ENCODE peak calls at places on chromosomes 11 and 22, in five cellular contexts. V is stomach, B is hepatocyte, O is IMR-90, M is psoas muscle. H is an unnamed sample.

GRCh38 chr11:63014408-63015055 is 1.1 kb downstream of the SLC22A8 start:
- DNase-seq in V (no peak), B (no peak), O (no peak), M (no peak), H (no peak)

GRCh38 chr11:65499713-65500261 is 942 bp downstream of the MALAT1 start:
- DNase-seq in V (no peak), B (no peak), O (no peak), M (no peak), H (no peak)

GRCh38 chr11:126146454-126147192 is 64.8 kb downstream of the RPUSD4 start:
- DNase-seq in V (no peak), B (no peak), O (no peak), M (no peak), H (no peak)

GRCh38 chr22:27718186-27719032 is 83.1 kb downstream of the MN1 start:
- DNase-seq in V (peak), B (peak), O (peak), M (peak), H (peak)

GRCh38 chr22:17774206-17774927 is at the start of gene BID:
- DNase-seq in V (peak), B (peak), O (peak), M (peak), H (peak)

GRCh38 chr11:119347940-119348339 is 1.4 kb upstream of the MFRP start:
- DNase-seq in V (no peak), B (no peak), O (no peak), M (no peak), H (no peak)

GRCh38 chr11:11297578-11297977 is 55.5 kb downstream of the CSNK2A3 start:
- DNase-seq in V (no peak), B (no peak), O (peak), M (no peak), H (no peak)

GRCh38 chr22:47400701-47401591 is 638.5 kb downstream of the TBC1D22A start:
- DNase-seq in V (no peak), B (no peak), O (no peak), M (no peak), H (no peak)

GRCh38 chr11:2580061-2580421 is 119.8 kb downstream of the KCNQ1OT1 start:
- DNase-seq in V (peak), B (no peak), O (no peak), M (no peak), H (no peak)

GRCh38 chr11:34002420-34002819 is 49.1 kb upstream of the CAPRIN1 start:
- DNase-seq in V (peak), B (no peak), O (no peak), M (no peak), H (no peak)

GRCh38 chr11:125451400-125452124 is 44.5 kb downstream of the FEZ1 start:
- DNase-seq in V (peak), B (peak), O (peak), M (no peak), H (peak)

GRCh38 chr11:1125803-1126202 is 31.9 kb upstream of the MUC5AC start:
- DNase-seq in V (peak), B (no peak), O (no peak), M (no peak), H (no peak)

GRCh38 chr11:10669258-10670033 is 24.1 kb downstream of the IRAG1 start:
- DNase-seq in V (no peak), B (peak), O (peak), M (no peak), H (peak)

GRCh38 chr11:123431619-123432018 is 1.6 kb downstream of the GRAMD1B start:
- DNase-seq in V (no peak), B (no peak), O (peak), M (no peak), H (no peak)

GRCh38 chr22:37032535-37033460 is 13.3 kb downstream of the MPST start:
- DNase-seq in V (peak), B (peak), O (peak), M (peak), H (no peak)

GRCh38 chr22:27210111-27210739 is 552.8 kb downstream of the MIAT start:
- DNase-seq in V (no peak), B (no peak), O (no peak), M (no peak), H (no peak)

GRCh38 chr11:40276960-40277359 is 1182.5 kb downstream of the LRRC4C start:
- DNase-seq in V (no peak), B (no peak), O (no peak), M (no peak), H (no peak)

GRCh38 chr22:30332551-30332950 is 5.8 kb upstream of the TBC1D10A start:
- DNase-seq in V (no peak), B (no peak), O (no peak), M (no peak), H (no peak)

GRCh38 chr11:8719260-8720190 is 36.9 kb downstream of the RPL27A start:
- DNase-seq in V (no peak), B (peak), O (peak), M (peak), H (peak)

GRCh38 chr11:93285430-93285829 is 45.1 kb upstream of the DEUP1 start:
- DNase-seq in V (no peak), B (no peak), O (no peak), M (no peak), H (no peak)

GRCh38 chr11:45662096-45662664 is 3.2 kb downstream of the CHST1 start:
- DNase-seq in V (no peak), B (no peak), O (no peak), M (no peak), H (peak)

GRCh38 chr11:72848846-72849466 is 34.7 kb downstream of the ATG16L2 start:
- DNase-seq in V (no peak), B (peak), O (peak), M (no peak), H (peak)

GRCh38 chr11:18455686-18456372 is at the start of gene LDHAL6A:
- DNase-seq in V (no peak), B (no peak), O (no peak), M (no peak), H (no peak)

GRCh38 chr11:13221722-13222121 is 55.9 kb upstream of the BMAL1 start:
- DNase-seq in V (no peak), B (no peak), O (no peak), M (no peak), H (peak)

GRCh38 chr11:28849053-28849452 is 740.9 kb downstream of the METTL15 start:
- DNase-seq in V (no peak), B (no peak), O (no peak), M (no peak), H (no peak)

GRCh38 chr22:19291580-19292261 is at the start of gene CLTCL1:
- DNase-seq in V (peak), B (peak), O (peak), M (peak), H (peak)

GRCh38 chr11:77753230-77753629 is 67.3 kb downstream of the RSF1 start:
- DNase-seq in V (no peak), B (no peak), O (no peak), M (no peak), H (no peak)

GRCh38 chr11:130774703-130775102 is 141.6 kb downstream of the SNX19 start:
- DNase-seq in V (no peak), B (no peak), O (no peak), M (no peak), H (peak)

GRCh38 chr11:64089915-64090810 is 54.4 kb downstream of the FLRT1 start:
- DNase-seq in V (no peak), B (no peak), O (no peak), M (no peak), H (no peak)

GRCh38 chr11:64089493-64089892 is 53.8 kb downstream of the FLRT1 start:
- DNase-seq in V (no peak), B (no peak), O (no peak), M (no peak), H (no peak)

GRCh38 chr11:64092761-64093136 is 57.0 kb downstream of the FLRT1 start:
- DNase-seq in V (no peak), B (no peak), O (no peak), M (no peak), H (no peak)

GRCh38 chr11:64092119-64092760 is 56.5 kb downstream of the FLRT1 start:
- DNase-seq in V (no peak), B (no peak), O (no peak), M (no peak), H (no peak)

DNA sequence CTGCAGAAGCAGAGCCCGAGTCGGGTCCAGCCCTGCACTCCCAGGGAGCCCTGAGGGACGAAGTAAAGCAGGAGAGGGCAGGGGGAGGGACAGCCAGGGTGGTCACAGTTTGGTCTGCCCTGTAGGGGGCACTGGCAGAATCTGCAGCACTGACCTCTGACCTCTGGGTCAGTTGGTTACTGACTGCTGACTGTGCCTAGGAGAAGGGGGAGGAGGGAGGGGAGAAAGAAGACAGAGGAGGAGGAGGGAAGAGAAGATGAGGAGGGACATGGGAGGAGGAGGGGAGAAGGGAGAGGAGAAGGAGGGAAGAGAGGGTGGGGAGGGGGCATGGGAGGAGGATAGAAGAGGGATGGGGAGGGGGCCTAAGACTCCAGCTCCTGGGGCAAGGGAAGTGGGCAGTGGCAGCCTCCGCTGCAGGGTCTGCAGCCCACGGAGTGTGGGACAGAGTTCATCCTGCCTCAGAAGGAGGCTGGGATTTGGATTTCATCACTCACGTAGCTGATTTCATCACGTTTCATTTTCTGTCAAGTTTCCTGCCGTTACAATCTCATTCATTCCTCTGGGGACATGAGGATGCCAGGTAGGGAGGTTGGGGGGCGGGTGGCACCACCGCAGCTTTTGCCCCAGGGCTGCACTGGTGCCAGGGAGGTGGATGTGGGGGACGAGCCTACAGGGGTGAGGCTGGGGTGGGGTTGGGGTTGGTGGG is 55.2 kb downstream of the FLRT1 start:
- DNase-seq in V (no peak), B (no peak), O (peak), M (no peak), H (peak)
- TF ChIP-seq CTCF in V (no peak), B (no peak), O (no peak), M (no peak), H (peak)

GRCh38 chr11:117470576-117470975 is 142.9 kb downstream of the CEP164 start:
- DNase-seq in V (no peak), B (no peak), O (no peak), M (no peak), H (no peak)

GRCh38 chr11:117466966-117467365 is 139.3 kb downstream of the CEP164 start:
- DNase-seq in V (no peak), B (no peak), O (no peak), M (no peak), H (no peak)

GRCh38 chr11:117471776-117472175 is 144.1 kb downstream of the CEP164 start:
- DNase-seq in V (no peak), B (no peak), O (no peak), M (no peak), H (no peak)

GRCh38 chr11:117465236-117465997 is 137.8 kb downstream of the CEP164 start:
- DNase-seq in V (no peak), B (no peak), O (no peak), M (no peak), H (no peak)

DNA sequence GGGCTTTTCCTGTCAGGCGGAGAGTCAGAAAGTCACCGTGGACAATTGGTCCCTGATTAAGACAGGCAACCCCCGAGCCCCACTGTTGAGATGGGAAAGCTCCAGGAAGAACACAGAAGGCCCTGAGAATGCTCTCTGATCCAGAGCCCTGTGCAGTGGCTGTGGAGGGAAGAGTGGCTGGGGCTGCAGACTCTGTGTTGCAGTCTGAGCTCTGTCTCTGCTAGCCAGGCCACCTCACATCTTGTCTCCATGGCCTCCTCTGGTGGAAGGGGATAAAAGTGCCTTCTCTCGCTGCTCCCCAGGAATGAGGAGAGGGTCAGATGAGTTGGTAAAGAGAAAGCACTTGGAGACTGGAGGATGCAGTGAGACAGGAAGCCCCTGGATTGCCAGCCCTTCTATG is 141.2 kb downstream of the CEP164 start:
- DNase-seq in V (no peak), B (no peak), O (no peak), M (no peak), H (no peak)
- TF ChIP-seq CTCF in V (no peak), B (peak), O (no peak), M (no peak), H (no peak)

GRCh38 chr11:44125598-44125997 is 30.1 kb downstream of the EXT2 start:
- DNase-seq in V (no peak), B (no peak), O (no peak), M (no peak), H (no peak)

GRCh38 chr11:44130751-44131150 is 35.3 kb downstream of the EXT2 start:
- DNase-seq in V (no peak), B (no peak), O (no peak), M (peak), H (peak)

GRCh38 chr11:44128729-44129128 is 33.3 kb downstream of the EXT2 start:
- DNase-seq in V (no peak), B (no peak), O (no peak), M (no peak), H (no peak)

GRCh38 chr11:44126304-44126703 is 30.8 kb downstream of the EXT2 start:
- DNase-seq in V (no peak), B (no peak), O (no peak), M (no peak), H (no peak)

DNA sequence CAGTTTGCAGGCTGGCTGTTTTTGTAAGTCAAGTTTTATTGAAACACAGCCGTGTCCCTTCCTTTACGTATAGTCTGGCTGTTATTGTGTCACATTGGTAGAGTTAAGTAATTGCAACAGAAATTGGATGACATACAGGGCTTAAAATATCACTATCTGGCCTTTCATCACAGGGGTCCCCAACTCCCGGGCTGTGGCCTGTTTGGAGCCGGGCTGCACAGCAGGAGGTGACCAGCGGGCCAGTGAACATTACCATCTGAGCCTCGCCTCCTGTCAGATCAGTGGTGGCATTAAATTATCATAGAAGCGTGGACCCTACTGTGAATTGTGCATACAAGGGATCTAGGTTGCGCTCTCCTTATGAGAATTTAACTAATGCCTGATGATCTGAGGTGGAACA is 31.7 kb downstream of the EXT2 start:
- DNase-seq in V (no peak), B (no peak), O (no peak), M (no peak), H (no peak)
- TF ChIP-seq CTCF in V (no peak), B (no peak), O (no peak), M (no peak), H (no peak)

DNA sequence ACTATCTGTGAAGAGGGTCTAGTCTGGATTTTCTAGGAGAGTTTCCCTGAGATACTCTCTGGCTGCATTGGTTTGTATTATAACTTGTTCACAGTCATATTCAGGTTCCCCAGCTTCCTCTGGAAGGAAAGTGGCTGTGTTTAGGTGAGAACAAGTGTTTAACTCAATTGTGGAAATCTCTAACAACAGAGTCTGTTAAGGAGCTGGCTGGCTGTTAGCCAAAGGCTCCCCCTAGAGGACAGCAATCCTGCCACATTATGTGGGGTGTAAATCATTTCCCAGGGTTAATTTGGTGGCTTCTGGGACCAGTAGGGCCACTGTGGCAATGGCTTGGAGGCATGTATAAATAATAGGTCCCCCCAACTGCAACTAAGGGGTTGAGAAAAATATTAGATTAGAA is 18.4 kb downstream of the MS4A6E start:
- DNase-seq in V (peak), B (peak), O (no peak), M (no peak), H (peak)
- TF ChIP-seq CTCF in V (no peak), B (peak), O (peak), M (peak), H (peak)

DNA sequence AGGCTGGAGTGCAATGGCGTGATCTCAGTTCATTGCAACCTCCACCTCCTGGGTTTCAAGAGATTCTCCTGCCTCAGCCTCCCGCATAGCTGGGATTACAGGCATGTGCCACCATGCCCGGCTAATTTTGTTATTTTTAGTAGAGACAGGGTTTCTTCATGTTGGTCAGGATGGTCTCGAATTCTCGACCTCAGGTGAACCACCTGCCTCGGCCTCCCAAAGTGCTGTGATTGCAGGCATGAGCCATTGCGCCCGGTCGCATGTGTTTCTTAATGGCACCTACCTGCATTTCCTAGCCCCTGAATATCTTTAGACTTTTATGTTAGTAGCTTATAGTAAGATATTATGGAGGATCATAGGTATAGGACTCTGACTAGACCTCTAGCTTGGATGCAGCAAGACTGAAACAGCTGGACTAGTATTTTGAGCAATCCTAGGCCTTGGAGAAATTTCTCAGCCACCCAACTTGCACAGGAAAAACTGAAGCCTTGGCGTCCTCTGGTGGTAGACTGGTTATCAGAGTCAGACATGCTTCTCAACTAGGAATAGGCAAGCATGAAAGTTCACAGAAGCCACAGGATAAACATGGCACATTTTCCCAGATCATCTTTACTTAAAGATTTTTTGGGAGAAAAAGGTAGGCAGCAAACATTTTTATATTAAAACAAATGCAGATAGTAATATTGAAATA is 22.7 kb upstream of the C1QTNF4 start:
- DNase-seq in V (no peak), B (peak), O (peak), M (no peak), H (peak)
- TF ChIP-seq CTCF in V (peak), B (peak), O (peak), M (peak), H (peak)

GRCh38 chr11:112087212-112087611 is 539 bp downstream of the SDHD start:
- DNase-seq in V (no peak), B (no peak), O (no peak), M (no peak), H (peak)

GRCh38 chr11:112085822-112086421 is 634 bp downstream of the TIMM8B start:
- DNase-seq in V (no peak), B (peak), O (peak), M (no peak), H (peak)

GRCh38 chr11:112082729-112083128 is 3.8 kb downstream of the TIMM8B start:
- DNase-seq in V (no peak), B (no peak), O (peak), M (no peak), H (no peak)

GRCh38 chr11:112086422-112087191 is at the start of the genes SDHD and TIMM8B:
- DNase-seq in V (peak), B (peak), O (peak), M (peak), H (peak)
- TF ChIP-seq CTCF in V (peak), B (peak), O (peak), M (peak), H (peak)

DNA sequence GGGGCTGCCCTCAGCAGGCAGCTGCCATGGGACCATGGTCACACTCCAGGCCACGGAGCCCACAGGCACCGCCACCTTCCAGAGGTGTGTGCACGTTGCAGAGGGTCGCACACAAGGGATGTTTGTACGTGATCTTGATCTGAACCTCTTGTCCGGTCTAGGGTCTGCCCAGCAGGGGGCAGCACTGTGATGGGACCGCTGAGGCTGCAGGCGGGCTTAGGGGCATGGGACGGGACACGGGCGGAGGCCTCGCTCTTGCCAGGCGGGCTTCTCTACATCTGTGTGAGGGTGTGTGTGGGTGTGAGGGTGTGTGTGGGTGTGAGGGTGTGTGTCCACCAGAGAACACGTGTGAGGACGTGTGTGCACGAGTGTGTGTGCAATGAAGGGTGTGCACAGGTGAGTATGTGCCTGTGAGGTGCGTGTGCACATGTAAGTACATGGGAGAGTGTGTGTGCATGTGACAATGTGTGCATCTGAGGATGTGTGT is 52.4 kb downstream of the CACNA1I start:
- DNase-seq in V (peak), B (peak), O (peak), M (peak), H (peak)
- TF ChIP-seq CTCF in V (peak), B (peak), O (peak), M (peak), H (peak)

GRCh38 chr11:79062814-79063762 is 377.7 kb downstream of the TENM4 start:
- DNase-seq in V (no peak), B (peak), O (peak), M (no peak), H (peak)
- TF ChIP-seq CTCF in V (no peak), B (peak), O (peak), M (peak), H (peak)